ENCODE peak calls at places on chromosomes 11 and 22, in nine cellular contexts. One of them, this sample, is unnamed.
A peak's percentile ranks its signal among the peaks of the same experiment; 100 is the strongest.

GRCh38 chr11:2797741-2798361 is 87.7 kb downstream of the CDKN1C start:
- DNase-seq in lung: peak; percentile 17
- DNase-seq in bronchial epithelial cell: no peak
- DNase-seq in mucosa of descending colon: peak; percentile 14
- DNase-seq in spleen: peak; percentile 67
- DNase-seq in thyroid gland: peak; percentile 0
- DNase-seq in brain microvascular endothelial cell: no peak
- DNase-seq in lower lobe of right lung: peak; percentile 35
- DNase-seq in kidney: no peak
- DNase-seq in this sample: no peak

GRCh38 chr11:5196731-5197130 is 3.8 kb downstream of the OR51V1 start:
- DNase-seq in mucosa of descending colon: no peak
- DNase-seq in bronchial epithelial cell: no peak
- DNase-seq in lower lobe of right lung: no peak
- DNase-seq in spleen: no peak
- DNase-seq in brain microvascular endothelial cell: no peak
- DNase-seq in kidney: no peak
- DNase-seq in lung: no peak
- DNase-seq in thyroid gland: no peak
- DNase-seq in this sample: no peak

GRCh38 chr11:96267490-96268010 is 75.4 kb downstream of the MAML2 start:
- DNase-seq in brain microvascular endothelial cell: no peak
- DNase-seq in mucosa of descending colon: no peak
- DNase-seq in bronchial epithelial cell: no peak
- DNase-seq in thyroid gland: no peak
- DNase-seq in lower lobe of right lung: no peak
- DNase-seq in kidney: no peak
- DNase-seq in spleen: no peak
- DNase-seq in lung: no peak
- DNase-seq in this sample: no peak

GRCh38 chr11:134332189-134332631 is 422 bp downstream of the GLB1L2 start:
- DNase-seq in kidney: no peak
- DNase-seq in brain microvascular endothelial cell: no peak
- DNase-seq in spleen: peak; percentile 85
- DNase-seq in lower lobe of right lung: no peak
- DNase-seq in thyroid gland: peak; percentile 50
- DNase-seq in mucosa of descending colon: peak; percentile 75
- DNase-seq in lung: no peak
- DNase-seq in bronchial epithelial cell: no peak
- DNase-seq in this sample: no peak

GRCh38 chr22:20748820-20749428 is 25.0 kb upstream of the SERPIND1 start:
- DNase-seq in spleen: no peak
- DNase-seq in lung: no peak
- DNase-seq in lower lobe of right lung: no peak
- DNase-seq in brain microvascular endothelial cell: no peak
- DNase-seq in thyroid gland: no peak
- DNase-seq in mucosa of descending colon: no peak
- DNase-seq in bronchial epithelial cell: no peak
- DNase-seq in kidney: no peak
- DNase-seq in this sample: no peak

GRCh38 chr11:68806931-68807844 is 34.5 kb downstream of the CPT1A start:
- DNase-seq in bronchial epithelial cell: peak; percentile 58
- DNase-seq in lung: no peak
- DNase-seq in spleen: no peak
- DNase-seq in brain microvascular endothelial cell: peak; percentile 66
- DNase-seq in lower lobe of right lung: no peak
- DNase-seq in kidney: no peak
- DNase-seq in thyroid gland: no peak
- DNase-seq in mucosa of descending colon: no peak
- DNase-seq in this sample: peak; percentile 63

GRCh38 chr11:94131363-94132115 is 2.9 kb downstream of the PANX1 start:
- DNase-seq in brain microvascular endothelial cell: no peak
- DNase-seq in bronchial epithelial cell: peak; percentile 63
- DNase-seq in kidney: no peak
- DNase-seq in lung: no peak
- DNase-seq in thyroid gland: peak; percentile 59
- DNase-seq in mucosa of descending colon: no peak
- DNase-seq in lower lobe of right lung: no peak
- DNase-seq in spleen: no peak
- DNase-seq in this sample: peak; percentile 50

GRCh38 chr11:2909145-2909914 is 19.9 kb downstream of the PHLDA2 start:
- DNase-seq in bronchial epithelial cell: no peak
- DNase-seq in mucosa of descending colon: no peak
- DNase-seq in kidney: no peak
- DNase-seq in spleen: no peak
- DNase-seq in thyroid gland: no peak
- DNase-seq in lung: no peak
- DNase-seq in lower lobe of right lung: no peak
- DNase-seq in brain microvascular endothelial cell: no peak
- DNase-seq in this sample: no peak

GRCh38 chr11:114399903-114400221 is 449 bp downstream of the C11orf71 start:
- DNase-seq in lower lobe of right lung: peak; percentile 82
- DNase-seq in spleen: no peak
- DNase-seq in brain microvascular endothelial cell: no peak
- DNase-seq in lung: no peak
- DNase-seq in kidney: no peak
- DNase-seq in thyroid gland: peak; percentile 66
- DNase-seq in bronchial epithelial cell: no peak
- DNase-seq in mucosa of descending colon: no peak
- DNase-seq in this sample: no peak

GRCh38 chr11:133956650-133957633 is at the start of gene IGSF9B:
- DNase-seq in lung: peak; percentile 85
- DNase-seq in thyroid gland: peak; percentile 94
- DNase-seq in bronchial epithelial cell: peak; percentile 56
- DNase-seq in lower lobe of right lung: peak; percentile 87
- DNase-seq in brain microvascular endothelial cell: peak; percentile 30
- DNase-seq in spleen: peak; percentile 92
- DNase-seq in kidney: peak; percentile 94
- DNase-seq in mucosa of descending colon: peak; percentile 96
- DNase-seq in this sample: peak; percentile 85

GRCh38 chr11:131739243-131739882 is 368.9 kb downstream of the NTM start:
- DNase-seq in lower lobe of right lung: no peak
- DNase-seq in spleen: no peak
- DNase-seq in mucosa of descending colon: no peak
- DNase-seq in bronchial epithelial cell: no peak
- DNase-seq in thyroid gland: no peak
- DNase-seq in brain microvascular endothelial cell: no peak
- DNase-seq in kidney: no peak
- DNase-seq in lung: no peak
- DNase-seq in this sample: peak; percentile 30

GRCh38 chr22:48356731-48357130 is 1470.9 kb downstream of the BRD1 start:
- DNase-seq in brain microvascular endothelial cell: no peak
- DNase-seq in spleen: no peak
- DNase-seq in kidney: peak; percentile 54
- DNase-seq in mucosa of descending colon: no peak
- DNase-seq in bronchial epithelial cell: no peak
- DNase-seq in lower lobe of right lung: no peak
- DNase-seq in thyroid gland: no peak
- DNase-seq in lung: no peak
- DNase-seq in this sample: no peak

GRCh38 chr11:120881591-120881990 is 142.3 kb upstream of the TBCEL start:
- DNase-seq in mucosa of descending colon: no peak
- DNase-seq in bronchial epithelial cell: no peak
- DNase-seq in lower lobe of right lung: no peak
- DNase-seq in lung: no peak
- DNase-seq in spleen: no peak
- DNase-seq in thyroid gland: no peak
- DNase-seq in brain microvascular endothelial cell: no peak
- DNase-seq in kidney: no peak
- DNase-seq in this sample: no peak

GRCh38 chr11:11117730-11118129 is 235.3 kb downstream of the CSNK2A3 start:
- DNase-seq in lung: no peak
- DNase-seq in bronchial epithelial cell: no peak
- DNase-seq in mucosa of descending colon: no peak
- DNase-seq in brain microvascular endothelial cell: no peak
- DNase-seq in lower lobe of right lung: no peak
- DNase-seq in thyroid gland: no peak
- DNase-seq in kidney: no peak
- DNase-seq in spleen: no peak
- DNase-seq in this sample: no peak

GRCh38 chr22:29478326-29479276 is 1.4 kb upstream of the NEFH start:
- DNase-seq in bronchial epithelial cell: no peak
- DNase-seq in mucosa of descending colon: no peak
- DNase-seq in kidney: no peak
- DNase-seq in lower lobe of right lung: no peak
- DNase-seq in brain microvascular endothelial cell: no peak
- DNase-seq in spleen: no peak
- DNase-seq in thyroid gland: peak; percentile 24
- DNase-seq in lung: no peak
- DNase-seq in this sample: no peak

GRCh38 chr11:61955416-61956135 is 5.4 kb downstream of the BEST1 start:
- DNase-seq in mucosa of descending colon: peak; percentile 58
- DNase-seq in thyroid gland: peak; percentile 35
- DNase-seq in kidney: peak; percentile 85
- DNase-seq in bronchial epithelial cell: no peak
- DNase-seq in brain microvascular endothelial cell: no peak
- DNase-seq in lung: no peak
- DNase-seq in spleen: peak; percentile 90
- DNase-seq in lower lobe of right lung: peak; percentile 74
- DNase-seq in this sample: no peak

GRCh38 chr22:25067851-25068421 is 115.4 kb downstream of the KIAA1671 start:
- DNase-seq in lung: no peak
- DNase-seq in spleen: peak; percentile 90
- DNase-seq in mucosa of descending colon: peak; percentile 52
- DNase-seq in brain microvascular endothelial cell: no peak
- DNase-seq in bronchial epithelial cell: no peak
- DNase-seq in kidney: no peak
- DNase-seq in thyroid gland: peak; percentile 44
- DNase-seq in lower lobe of right lung: peak; percentile 52
- DNase-seq in this sample: no peak

GRCh38 chr22:49365910-49366309 is 461.8 kb downstream of the BRD1 start:
- DNase-seq in thyroid gland: no peak
- DNase-seq in lower lobe of right lung: no peak
- DNase-seq in bronchial epithelial cell: no peak
- DNase-seq in lung: no peak
- DNase-seq in kidney: peak; percentile 56
- DNase-seq in brain microvascular endothelial cell: no peak
- DNase-seq in spleen: peak; percentile 55
- DNase-seq in mucosa of descending colon: no peak
- DNase-seq in this sample: no peak

GRCh38 chr22:29375436-29376076 is 12.8 kb downstream of the AP1B1 start:
- DNase-seq in thyroid gland: no peak
- DNase-seq in kidney: no peak
- DNase-seq in lung: no peak
- DNase-seq in mucosa of descending colon: no peak
- DNase-seq in lower lobe of right lung: no peak
- DNase-seq in spleen: peak; percentile 23
- DNase-seq in brain microvascular endothelial cell: no peak
- DNase-seq in bronchial epithelial cell: no peak
- DNase-seq in this sample: peak; percentile 33

GRCh38 chr11:75270896-75271415 is 30.4 kb downstream of the TPBGL start:
- DNase-seq in mucosa of descending colon: peak; percentile 4
- DNase-seq in bronchial epithelial cell: peak; percentile 34
- DNase-seq in brain microvascular endothelial cell: no peak
- DNase-seq in spleen: peak; percentile 56
- DNase-seq in kidney: peak; percentile 12
- DNase-seq in lung: no peak
- DNase-seq in lower lobe of right lung: no peak
- DNase-seq in thyroid gland: no peak
- DNase-seq in this sample: no peak

GRCh38 chr11:95154514-95154913 is 64.9 kb downstream of the ENDOD1 start:
- DNase-seq in lung: no peak
- DNase-seq in thyroid gland: peak; percentile 68
- DNase-seq in kidney: no peak
- DNase-seq in brain microvascular endothelial cell: no peak
- DNase-seq in lower lobe of right lung: no peak
- DNase-seq in bronchial epithelial cell: peak; percentile 56
- DNase-seq in mucosa of descending colon: peak; percentile 72
- DNase-seq in spleen: no peak
- DNase-seq in this sample: peak; percentile 74
- TF ChIP-seq CTCF in lung: peak; percentile 38
- TF ChIP-seq CTCF in thyroid gland: peak; percentile 64
- TF ChIP-seq CTCF in kidney: peak; percentile 72
- TF ChIP-seq CTCF in brain microvascular endothelial cell: peak; percentile 79
- TF ChIP-seq CTCF in lower lobe of right lung: peak; percentile 58
- TF ChIP-seq CTCF in bronchial epithelial cell: peak; percentile 63
- TF ChIP-seq CTCF in mucosa of descending colon: no peak
- TF ChIP-seq CTCF in spleen: peak; percentile 77
- TF ChIP-seq CTCF in this sample: peak; percentile 45

DNA sequence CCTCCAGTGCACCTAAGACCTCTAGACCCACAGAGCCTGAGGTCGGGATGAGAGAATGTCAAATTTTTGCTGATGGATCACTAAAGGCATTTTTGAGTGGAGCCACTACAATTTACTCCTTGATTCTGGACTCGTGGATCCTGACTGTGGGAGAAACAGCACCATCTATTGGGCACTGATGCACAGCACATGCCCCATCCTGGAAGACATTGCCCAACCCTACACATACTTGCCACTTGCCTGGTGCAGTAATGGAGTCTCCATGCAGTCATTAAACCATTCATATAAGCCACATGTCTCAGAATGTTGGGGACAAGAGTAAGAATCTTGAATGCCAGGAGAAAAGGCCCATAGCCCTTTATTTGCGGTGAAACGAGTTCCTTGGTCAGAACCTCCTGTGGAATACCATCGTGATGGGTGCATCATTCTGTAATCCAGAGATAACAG is 103.9 kb downstream of the GGTLC2 start:
- DNase-seq in lower lobe of right lung: no peak
- DNase-seq in brain microvascular endothelial cell: peak; percentile 65
- DNase-seq in spleen: no peak
- DNase-seq in lung: peak; percentile 50
- DNase-seq in thyroid gland: peak; percentile 52
- DNase-seq in kidney: no peak
- DNase-seq in mucosa of descending colon: peak; percentile 58
- DNase-seq in bronchial epithelial cell: peak; percentile 37
- DNase-seq in this sample: peak; percentile 78
- TF ChIP-seq CTCF in lower lobe of right lung: peak; percentile 76
- TF ChIP-seq CTCF in brain microvascular endothelial cell: peak; percentile 85
- TF ChIP-seq CTCF in spleen: peak; percentile 75
- TF ChIP-seq CTCF in lung: peak; percentile 62
- TF ChIP-seq CTCF in thyroid gland: peak; percentile 78
- TF ChIP-seq CTCF in kidney: peak; percentile 48
- TF ChIP-seq CTCF in mucosa of descending colon: peak; percentile 62
- TF ChIP-seq CTCF in bronchial epithelial cell: peak; percentile 79
- TF ChIP-seq CTCF in this sample: peak; percentile 91

DNA sequence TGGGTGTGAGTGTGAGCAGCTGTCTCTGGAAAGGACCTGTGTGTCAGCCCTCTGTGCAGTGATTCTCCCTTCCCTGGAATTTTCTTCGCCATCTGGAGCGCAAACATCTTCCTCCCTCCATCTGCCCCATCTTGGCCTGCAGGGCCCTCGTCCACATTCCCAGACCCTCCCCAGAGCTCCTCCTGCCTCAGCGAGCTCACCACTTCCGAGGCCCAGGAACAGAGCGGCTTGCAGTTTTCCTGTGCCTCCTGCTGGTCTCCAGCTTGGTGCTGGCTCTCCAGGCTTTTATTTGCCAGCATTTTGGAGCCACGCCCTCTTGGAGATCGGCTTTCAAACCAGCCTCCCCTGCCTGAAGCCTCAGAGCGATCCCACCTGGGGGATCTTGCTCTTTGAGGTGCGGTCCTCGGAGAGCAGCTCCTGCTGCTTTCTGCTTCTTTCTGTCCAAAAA is at the start of gene GPHA2:
- DNase-seq in lower lobe of right lung: no peak
- DNase-seq in mucosa of descending colon: no peak
- DNase-seq in bronchial epithelial cell: peak; percentile 20
- DNase-seq in spleen: no peak
- DNase-seq in kidney: no peak
- DNase-seq in brain microvascular endothelial cell: no peak
- DNase-seq in lung: no peak
- DNase-seq in thyroid gland: no peak
- DNase-seq in this sample: no peak
- TF ChIP-seq CTCF in lower lobe of right lung: no peak
- TF ChIP-seq CTCF in mucosa of descending colon: no peak
- TF ChIP-seq CTCF in bronchial epithelial cell: no peak
- TF ChIP-seq CTCF in spleen: no peak
- TF ChIP-seq CTCF in kidney: no peak
- TF ChIP-seq CTCF in brain microvascular endothelial cell: peak; percentile 12
- TF ChIP-seq CTCF in lung: no peak
- TF ChIP-seq CTCF in thyroid gland: no peak
- TF ChIP-seq CTCF in this sample: no peak

GRCh38 chr22:43882122-43882767 is 9.6 kb downstream of the PNPLA5 start:
- DNase-seq in lower lobe of right lung: no peak
- DNase-seq in lung: no peak
- DNase-seq in mucosa of descending colon: no peak
- DNase-seq in thyroid gland: no peak
- DNase-seq in brain microvascular endothelial cell: no peak
- DNase-seq in bronchial epithelial cell: no peak
- DNase-seq in spleen: peak; percentile 35
- DNase-seq in kidney: peak; percentile 38
- DNase-seq in this sample: no peak
- TF ChIP-seq CTCF in lower lobe of right lung: no peak
- TF ChIP-seq CTCF in lung: no peak
- TF ChIP-seq CTCF in mucosa of descending colon: no peak
- TF ChIP-seq CTCF in thyroid gland: no peak
- TF ChIP-seq CTCF in brain microvascular endothelial cell: no peak
- TF ChIP-seq CTCF in bronchial epithelial cell: no peak
- TF ChIP-seq CTCF in spleen: no peak
- TF ChIP-seq CTCF in kidney: no peak
- TF ChIP-seq CTCF in this sample: no peak

This sample was measured in foreskin fibroblast.